ENCODE peak calls at places on chromosomes 6 and 20, in seven cellular contexts. U, P, J, K, E, B and H are unnamed samples.

GRCh38 chr6:45447721-45448120 is 70.0 kb upstream of the SUPT3H start:
- DNase-seq in U (no peak), P (no peak), J (no peak), K (no peak), E (no peak), B (no peak), H (no peak)

GRCh38 chr20:17955302-17955701 is 13.3 kb downstream of the SNX5 start:
- DNase-seq in U (no peak), P (no peak), J (no peak), K (no peak), E (no peak), B (no peak), H (no peak)

GRCh38 chr6:17178301-17178700 is 76.5 kb downstream of the STMND1 start:
- DNase-seq in U (no peak), P (no peak), J (no peak), K (no peak), E (no peak), B (no peak), H (no peak)

GRCh38 chr6:126033696-126034095 is 47.4 kb downstream of the TRMT11 start:
- DNase-seq in U (peak), P (peak), J (peak), K (no peak), E (no peak), B (peak), H (peak)

GRCh38 chr20:278181-278580 is 12.4 kb downstream of the C20orf96 start:
- DNase-seq in U (no peak), P (no peak), J (no peak), K (no peak), E (no peak), B (no peak), H (no peak)

GRCh38 chr6:80454661-80455365 is 348.3 kb downstream of the BCKDHB start:
- DNase-seq in U (no peak), P (no peak), J (peak), K (no peak), E (no peak), B (no peak), H (no peak)

GRCh38 chr20:2875690-2876203 is 2.5 kb downstream of the PTPRA start:
- DNase-seq in U (no peak), P (no peak), J (no peak), K (no peak), E (no peak), B (no peak), H (no peak)

GRCh38 chr6:149147939-149148718 is 169.4 kb upstream of the TAB2 start:
- DNase-seq in U (no peak), P (no peak), J (no peak), K (no peak), E (peak), B (no peak), H (no peak)

GRCh38 chr6:540490-540889 is 116.4 kb downstream of the HUS1B start:
- DNase-seq in U (no peak), P (no peak), J (no peak), K (no peak), E (no peak), B (no peak), H (no peak)